ENCODE peak calls at places on chromosomes 13 and 19, in four cellular contexts. One of them, this sample, is unnamed. For H3K4me1, the result is how much of the 10 kb centered on the place peaks cover.

GRCh38 chr19:53982611-53983010 is 8.8 kb upstream of the CACNG6 start:
- DNase-seq in mammary epithelial cell: no peak
- DNase-seq in CD4-positive, CD25-positive, alpha-beta regulatory T cell: no peak
- DNase-seq in effector memory CD4-positive, alpha-beta T cell: no peak
- DNase-seq in this sample: peak

GRCh38 chr13:98293570-98294142 is 116.6 kb upstream of the RNF113B start:
- DNase-seq in effector memory CD4-positive, alpha-beta T cell: no peak
- DNase-seq in mammary epithelial cell: no peak
- DNase-seq in CD4-positive, CD25-positive, alpha-beta regulatory T cell: no peak
- DNase-seq in this sample: peak

GRCh38 chr19:11252665-11253355 is 9.5 kb downstream of the DOCK6 start:
- DNase-seq in mammary epithelial cell: no peak
- DNase-seq in CD4-positive, CD25-positive, alpha-beta regulatory T cell: no peak
- DNase-seq in effector memory CD4-positive, alpha-beta T cell: no peak
- DNase-seq in this sample: no peak

GRCh38 chr19:33375760-33376159 is 2.3 kb downstream of the CEBPG start:
- DNase-seq in CD4-positive, CD25-positive, alpha-beta regulatory T cell: no peak
- DNase-seq in mammary epithelial cell: peak
- DNase-seq in effector memory CD4-positive, alpha-beta T cell: no peak
- DNase-seq in this sample: peak

GRCh38 chr13:104483631-104484030 is 1417.4 kb upstream of the SLC10A2 start:
- DNase-seq in CD4-positive, CD25-positive, alpha-beta regulatory T cell: no peak
- DNase-seq in effector memory CD4-positive, alpha-beta T cell: no peak
- DNase-seq in mammary epithelial cell: no peak
- DNase-seq in this sample: no peak

GRCh38 chr19:13056052-13056660 is 46.5 kb downstream of the LYL1 start:
- DNase-seq in CD4-positive, CD25-positive, alpha-beta regulatory T cell: no peak
- DNase-seq in mammary epithelial cell: peak
- DNase-seq in effector memory CD4-positive, alpha-beta T cell: no peak
- DNase-seq in this sample: peak

GRCh38 chr13:44404261-44405139 is 30.9 kb downstream of the SERP2 start:
- DNase-seq in mammary epithelial cell: no peak
- DNase-seq in CD4-positive, CD25-positive, alpha-beta regulatory T cell: no peak
- DNase-seq in effector memory CD4-positive, alpha-beta T cell: no peak
- DNase-seq in this sample: no peak

GRCh38 chr13:75378301-75378700 is 103.7 kb downstream of the TBC1D4 start:
- DNase-seq in CD4-positive, CD25-positive, alpha-beta regulatory T cell: no peak
- DNase-seq in mammary epithelial cell: no peak
- DNase-seq in effector memory CD4-positive, alpha-beta T cell: no peak
- DNase-seq in this sample: no peak

GRCh38 chr13:64723735-64724134 is 2506.4 kb downstream of the PCDH9 start:
- DNase-seq in CD4-positive, CD25-positive, alpha-beta regulatory T cell: no peak
- DNase-seq in effector memory CD4-positive, alpha-beta T cell: no peak
- DNase-seq in mammary epithelial cell: peak
- DNase-seq in this sample: peak

GRCh38 chr19:14048439-14049153 is 13.3 kb downstream of the PALM3 start:
- DNase-seq in CD4-positive, CD25-positive, alpha-beta regulatory T cell: peak
- DNase-seq in effector memory CD4-positive, alpha-beta T cell: peak
- DNase-seq in mammary epithelial cell: peak
- DNase-seq in this sample: peak

GRCh38 chr13:20114066-20114465 is 46.8 kb downstream of the GJA3 start:
- DNase-seq in mammary epithelial cell: no peak
- DNase-seq in effector memory CD4-positive, alpha-beta T cell: no peak
- DNase-seq in CD4-positive, CD25-positive, alpha-beta regulatory T cell: no peak
- DNase-seq in this sample: no peak

GRCh38 chr13:67367385-67367784 is 137.2 kb upstream of the PCDH9 start:
- DNase-seq in effector memory CD4-positive, alpha-beta T cell: no peak
- DNase-seq in mammary epithelial cell: no peak
- DNase-seq in CD4-positive, CD25-positive, alpha-beta regulatory T cell: no peak
- DNase-seq in this sample: no peak

GRCh38 chr19:41882568-41883462 is at the start of gene ARHGEF1:
- DNase-seq in mammary epithelial cell: peak
- DNase-seq in effector memory CD4-positive, alpha-beta T cell: peak
- DNase-seq in CD4-positive, CD25-positive, alpha-beta regulatory T cell: peak
- DNase-seq in this sample: peak

GRCh38 chr19:7970716-7971448 is 27.4 kb upstream of the TIMM44 start:
- DNase-seq in CD4-positive, CD25-positive, alpha-beta regulatory T cell: no peak
- DNase-seq in mammary epithelial cell: no peak
- DNase-seq in effector memory CD4-positive, alpha-beta T cell: no peak
- DNase-seq in this sample: peak

GRCh38 chr13:25151626-25152025 is 20.5 kb downstream of the AMER2 start:
- DNase-seq in effector memory CD4-positive, alpha-beta T cell: no peak
- DNase-seq in CD4-positive, CD25-positive, alpha-beta regulatory T cell: no peak
- DNase-seq in mammary epithelial cell: no peak
- DNase-seq in this sample: no peak

GRCh38 chr19:55355213-55355821 is 798 bp upstream of the COX6B2 start:
- DNase-seq in effector memory CD4-positive, alpha-beta T cell: no peak
- DNase-seq in CD4-positive, CD25-positive, alpha-beta regulatory T cell: no peak
- DNase-seq in mammary epithelial cell: peak
- DNase-seq in this sample: no peak

GRCh38 chr19:18058208-18059009 is 28.3 kb downstream of the IL12RB1 start:
- DNase-seq in effector memory CD4-positive, alpha-beta T cell: peak
- DNase-seq in mammary epithelial cell: peak
- DNase-seq in CD4-positive, CD25-positive, alpha-beta regulatory T cell: peak
- DNase-seq in this sample: peak

GRCh38 chr13:113652404-113653263 is 5.4 kb downstream of the ATP4B start:
- DNase-seq in CD4-positive, CD25-positive, alpha-beta regulatory T cell: no peak
- DNase-seq in effector memory CD4-positive, alpha-beta T cell: no peak
- DNase-seq in mammary epithelial cell: no peak
- DNase-seq in this sample: no peak

GRCh38 chr19:43524922-43525835 is 1.8 kb downstream of the ETHE1 start:
- DNase-seq in CD4-positive, CD25-positive, alpha-beta regulatory T cell: no peak
- DNase-seq in effector memory CD4-positive, alpha-beta T cell: no peak
- DNase-seq in mammary epithelial cell: peak
- DNase-seq in this sample: peak

GRCh38 chr13:110826861-110827672 is 87.8 kb downstream of the ANKRD10 start:
- DNase-seq in CD4-positive, CD25-positive, alpha-beta regulatory T cell: no peak
- DNase-seq in effector memory CD4-positive, alpha-beta T cell: no peak
- DNase-seq in mammary epithelial cell: no peak
- DNase-seq in this sample: no peak

GRCh38 chr19:13189600-13189999 is 39.4 kb downstream of the IER2 start:
- DNase-seq in mammary epithelial cell: no peak
- DNase-seq in CD4-positive, CD25-positive, alpha-beta regulatory T cell: no peak
- DNase-seq in effector memory CD4-positive, alpha-beta T cell: no peak
- DNase-seq in this sample: no peak

GRCh38 chr19:2051771-2052704 is 994 bp upstream of the MKNK2 start:
- DNase-seq in effector memory CD4-positive, alpha-beta T cell: peak
- DNase-seq in mammary epithelial cell: no peak
- DNase-seq in CD4-positive, CD25-positive, alpha-beta regulatory T cell: peak
- DNase-seq in this sample: no peak

GRCh38 chr13:42116225-42116624 is 67.8 kb downstream of the DGKH start:
- DNase-seq in effector memory CD4-positive, alpha-beta T cell: no peak
- DNase-seq in CD4-positive, CD25-positive, alpha-beta regulatory T cell: no peak
- DNase-seq in mammary epithelial cell: peak
- DNase-seq in this sample: no peak

GRCh38 chr19:14318873-14319272 is 62.4 kb upstream of the ADGRE5 start:
- DNase-seq in mammary epithelial cell: no peak
- DNase-seq in effector memory CD4-positive, alpha-beta T cell: no peak
- DNase-seq in CD4-positive, CD25-positive, alpha-beta regulatory T cell: no peak
- DNase-seq in this sample: no peak

GRCh38 chr19:55452381-55453325 is 8.8 kb downstream of the ISOC2 start:
- DNase-seq in effector memory CD4-positive, alpha-beta T cell: no peak
- DNase-seq in mammary epithelial cell: peak
- DNase-seq in CD4-positive, CD25-positive, alpha-beta regulatory T cell: peak
- DNase-seq in this sample: peak

GRCh38 chr13:99856021-99856420 is 115.5 kb downstream of the ZIC5 start:
- DNase-seq in CD4-positive, CD25-positive, alpha-beta regulatory T cell: no peak
- DNase-seq in effector memory CD4-positive, alpha-beta T cell: no peak
- DNase-seq in mammary epithelial cell: no peak
- DNase-seq in this sample: no peak

GRCh38 chr13:33441015-33441414 is 155.5 kb upstream of the STARD13 start:
- DNase-seq in effector memory CD4-positive, alpha-beta T cell: no peak
- DNase-seq in CD4-positive, CD25-positive, alpha-beta regulatory T cell: no peak
- DNase-seq in mammary epithelial cell: peak
- DNase-seq in this sample: peak

GRCh38 chr19:1000095-1000494 is at the start of gene GRIN3B:
- DNase-seq in CD4-positive, CD25-positive, alpha-beta regulatory T cell: peak
- DNase-seq in effector memory CD4-positive, alpha-beta T cell: peak
- DNase-seq in mammary epithelial cell: peak
- DNase-seq in this sample: peak

GRCh38 chr13:109136873-109137272 is 507.5 kb downstream of the MYO16 start:
- DNase-seq in effector memory CD4-positive, alpha-beta T cell: no peak
- DNase-seq in CD4-positive, CD25-positive, alpha-beta regulatory T cell: no peak
- DNase-seq in mammary epithelial cell: no peak
- DNase-seq in this sample: no peak

GRCh38 chr13:94860981-94861407 is 148.6 kb upstream of the SOX21 start:
- DNase-seq in effector memory CD4-positive, alpha-beta T cell: no peak
- DNase-seq in CD4-positive, CD25-positive, alpha-beta regulatory T cell: no peak
- DNase-seq in mammary epithelial cell: no peak
- DNase-seq in this sample: peak

GRCh38 chr19:34082289-34083077 is 89.8 kb upstream of the LSM14A start:
- DNase-seq in CD4-positive, CD25-positive, alpha-beta regulatory T cell: no peak
- DNase-seq in mammary epithelial cell: no peak
- DNase-seq in effector memory CD4-positive, alpha-beta T cell: no peak
- DNase-seq in this sample: peak

GRCh38 chr19:30873691-30874090 is 475.5 kb downstream of the TSHZ3 start:
- DNase-seq in effector memory CD4-positive, alpha-beta T cell: no peak
- DNase-seq in mammary epithelial cell: no peak
- DNase-seq in CD4-positive, CD25-positive, alpha-beta regulatory T cell: no peak
- DNase-seq in this sample: no peak

GRCh38 chr19:46447006-46447405 is 18.3 kb upstream of the PNMA8C start:
- DNase-seq in effector memory CD4-positive, alpha-beta T cell: no peak
- DNase-seq in mammary epithelial cell: no peak
- DNase-seq in CD4-positive, CD25-positive, alpha-beta regulatory T cell: no peak
- DNase-seq in this sample: no peak

GRCh38 chr13:83086948-83087347 is 795.3 kb downstream of the SLITRK1 start:
- DNase-seq in effector memory CD4-positive, alpha-beta T cell: no peak
- DNase-seq in mammary epithelial cell: no peak
- DNase-seq in CD4-positive, CD25-positive, alpha-beta regulatory T cell: no peak
- DNase-seq in this sample: peak

GRCh38 chr13:66345988-66346387 is 884.1 kb downstream of the PCDH9 start:
- DNase-seq in effector memory CD4-positive, alpha-beta T cell: no peak
- DNase-seq in mammary epithelial cell: no peak
- DNase-seq in CD4-positive, CD25-positive, alpha-beta regulatory T cell: no peak
- DNase-seq in this sample: no peak

GRCh38 chr19:58361900-58362271 is 665 bp downstream of the ZNF497 start:
- DNase-seq in CD4-positive, CD25-positive, alpha-beta regulatory T cell: no peak
- DNase-seq in mammary epithelial cell: no peak
- DNase-seq in effector memory CD4-positive, alpha-beta T cell: no peak
- DNase-seq in this sample: no peak

GRCh38 chr13:111526922-111527321 is 206.5 kb downstream of the TEX29 start:
- DNase-seq in CD4-positive, CD25-positive, alpha-beta regulatory T cell: no peak
- DNase-seq in mammary epithelial cell: no peak
- DNase-seq in effector memory CD4-positive, alpha-beta T cell: no peak
- DNase-seq in this sample: no peak

GRCh38 chr13:51937320-51938290 is 73.6 kb downstream of the ATP7B start:
- DNase-seq in mammary epithelial cell: no peak
- DNase-seq in effector memory CD4-positive, alpha-beta T cell: no peak
- DNase-seq in CD4-positive, CD25-positive, alpha-beta regulatory T cell: no peak
- DNase-seq in this sample: no peak
- H3K4me3 ChIP-seq in mammary epithelial cell: no peak
- H3K4me3 ChIP-seq in effector memory CD4-positive, alpha-beta T cell: no peak
- H3K4me3 ChIP-seq in CD4-positive, CD25-positive, alpha-beta regulatory T cell: no peak
- H3K4me3 ChIP-seq in this sample: no peak

GRCh38 chr13:30751183-30751933 is 16.0 kb downstream of the ALOX5AP start:
- DNase-seq in effector memory CD4-positive, alpha-beta T cell: no peak
- DNase-seq in CD4-positive, CD25-positive, alpha-beta regulatory T cell: no peak
- DNase-seq in mammary epithelial cell: no peak
- DNase-seq in this sample: no peak
- H3K4me1 ChIP-seq in effector memory CD4-positive, alpha-beta T cell: under half
- H3K4me1 ChIP-seq in CD4-positive, CD25-positive, alpha-beta regulatory T cell: under half
- H3K4me1 ChIP-seq in mammary epithelial cell: under half
- H3K4me1 ChIP-seq in this sample: under half

GRCh38 chr19:37979547-37980082 is 72.6 kb downstream of the SIPA1L3 start:
- DNase-seq in effector memory CD4-positive, alpha-beta T cell: no peak
- DNase-seq in CD4-positive, CD25-positive, alpha-beta regulatory T cell: no peak
- DNase-seq in mammary epithelial cell: peak
- DNase-seq in this sample: no peak
- H3K4me3 ChIP-seq in effector memory CD4-positive, alpha-beta T cell: no peak
- H3K4me3 ChIP-seq in CD4-positive, CD25-positive, alpha-beta regulatory T cell: no peak
- H3K4me3 ChIP-seq in mammary epithelial cell: no peak
- H3K4me3 ChIP-seq in this sample: no peak

DNA sequence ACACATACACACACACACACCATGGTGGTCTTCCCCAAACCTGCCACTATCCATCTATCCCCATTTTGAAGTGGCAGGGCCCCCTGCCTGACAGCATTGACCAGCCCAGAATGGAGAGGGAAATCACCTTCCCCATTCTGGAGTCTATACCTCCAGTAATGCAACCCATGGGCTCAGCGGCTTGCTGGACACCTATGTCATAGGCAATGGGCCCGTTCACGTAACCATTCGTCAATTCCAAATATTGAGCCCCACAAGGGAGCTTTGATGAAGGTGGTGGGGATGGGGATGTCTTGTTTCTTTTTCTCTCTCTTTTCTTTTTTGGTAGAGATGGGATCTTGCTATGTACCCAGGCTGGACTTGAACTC is 63.1 kb downstream of the AP1M1 start:
- DNase-seq in mammary epithelial cell: no peak
- DNase-seq in effector memory CD4-positive, alpha-beta T cell: no peak
- DNase-seq in CD4-positive, CD25-positive, alpha-beta regulatory T cell: no peak
- DNase-seq in this sample: no peak
- H3K4me1 ChIP-seq in mammary epithelial cell: under half
- H3K4me1 ChIP-seq in effector memory CD4-positive, alpha-beta T cell: under half
- H3K4me1 ChIP-seq in CD4-positive, CD25-positive, alpha-beta regulatory T cell: under half
- H3K4me1 ChIP-seq in this sample: under half

GRCh38 chr19:9009935-9010651 is at the start of gene MUC16:
- DNase-seq in CD4-positive, CD25-positive, alpha-beta regulatory T cell: no peak
- DNase-seq in mammary epithelial cell: peak
- DNase-seq in effector memory CD4-positive, alpha-beta T cell: no peak
- DNase-seq in this sample: no peak
- H3K4me3 ChIP-seq in CD4-positive, CD25-positive, alpha-beta regulatory T cell: no peak
- H3K4me3 ChIP-seq in mammary epithelial cell: no peak
- H3K4me3 ChIP-seq in effector memory CD4-positive, alpha-beta T cell: no peak
- H3K4me3 ChIP-seq in this sample: no peak

GRCh38 chr13:40439928-40440327 is 226.5 kb downstream of the FOXO1 start:
- DNase-seq in effector memory CD4-positive, alpha-beta T cell: no peak
- DNase-seq in CD4-positive, CD25-positive, alpha-beta regulatory T cell: no peak
- DNase-seq in mammary epithelial cell: no peak
- DNase-seq in this sample: no peak

GRCh38 chr13:40438999-40439797 is 227.2 kb downstream of the FOXO1 start:
- DNase-seq in mammary epithelial cell: peak
- DNase-seq in effector memory CD4-positive, alpha-beta T cell: no peak
- DNase-seq in CD4-positive, CD25-positive, alpha-beta regulatory T cell: no peak
- DNase-seq in this sample: peak

GRCh38 chr13:40440990-40441820 is 225.2 kb downstream of the FOXO1 start:
- DNase-seq in mammary epithelial cell: peak
- DNase-seq in CD4-positive, CD25-positive, alpha-beta regulatory T cell: no peak
- DNase-seq in effector memory CD4-positive, alpha-beta T cell: no peak
- DNase-seq in this sample: no peak

GRCh38 chr13:40434516-40435397 is 231.7 kb downstream of the FOXO1 start:
- DNase-seq in mammary epithelial cell: no peak
- DNase-seq in effector memory CD4-positive, alpha-beta T cell: no peak
- DNase-seq in CD4-positive, CD25-positive, alpha-beta regulatory T cell: no peak
- DNase-seq in this sample: no peak

GRCh38 chr13:40438022-40438692 is 228.3 kb downstream of the FOXO1 start:
- DNase-seq in mammary epithelial cell: no peak
- DNase-seq in CD4-positive, CD25-positive, alpha-beta regulatory T cell: no peak
- DNase-seq in effector memory CD4-positive, alpha-beta T cell: no peak
- DNase-seq in this sample: no peak
- H3K4me1 ChIP-seq in mammary epithelial cell: under half
- H3K4me1 ChIP-seq in CD4-positive, CD25-positive, alpha-beta regulatory T cell: under half
- H3K4me1 ChIP-seq in effector memory CD4-positive, alpha-beta T cell: under half
- H3K4me1 ChIP-seq in this sample: under half

GRCh38 chr13:26555413-26555812 is 2.1 kb upstream of the WASF3 start:
- DNase-seq in CD4-positive, CD25-positive, alpha-beta regulatory T cell: no peak
- DNase-seq in effector memory CD4-positive, alpha-beta T cell: no peak
- DNase-seq in mammary epithelial cell: no peak
- DNase-seq in this sample: no peak
- H3K4me3 ChIP-seq in CD4-positive, CD25-positive, alpha-beta regulatory T cell: no peak
- H3K4me3 ChIP-seq in effector memory CD4-positive, alpha-beta T cell: no peak
- H3K4me3 ChIP-seq in mammary epithelial cell: no peak
- H3K4me3 ChIP-seq in this sample: no peak

This sample was measured in adipocyte.